ENCODE peak calls at places on chromosomes 12 and 14, in four cellular contexts. One of them, this sample, is unnamed.
A peak's percentile ranks its signal among the peaks of the same experiment; 100 is the strongest.

GRCh38 chr14:76484355-76484754 is 108.4 kb downstream of the ESRRB start:
- DNase-seq in HepG2: no peak
- DNase-seq in WTC11: peak; percentile 42
- DNase-seq in K562: no peak
- DNase-seq in this sample: no peak

GRCh38 chr12:45273717-45274271 is 57.9 kb downstream of the ANO6 start:
- DNase-seq in HepG2: peak; percentile 45
- DNase-seq in WTC11: no peak
- DNase-seq in K562: peak; percentile 83
- DNase-seq in this sample: peak; percentile 78

GRCh38 chr14:42112108-42112507 is 505.4 kb downstream of the LRFN5 start:
- DNase-seq in HepG2: no peak
- DNase-seq in WTC11: no peak
- DNase-seq in K562: no peak
- DNase-seq in this sample: no peak

GRCh38 chr12:124109760-124110159 is 136.7 kb downstream of the ZNF664 start:
- DNase-seq in HepG2: no peak
- DNase-seq in WTC11: peak; percentile 51
- DNase-seq in K562: peak; percentile 52
- DNase-seq in this sample: peak; percentile 71

GRCh38 chr14:31716208-31716607 is 155.0 kb downstream of the NUBPL start:
- DNase-seq in HepG2: no peak
- DNase-seq in WTC11: no peak
- DNase-seq in K562: no peak
- DNase-seq in this sample: no peak

GRCh38 chr12:100199347-100200136 is 1.1 kb upstream of the ACTR6 start:
- DNase-seq in HepG2: peak; percentile 73
- DNase-seq in WTC11: peak; percentile 89
- DNase-seq in K562: peak; percentile 82
- DNase-seq in this sample: peak; percentile 73

GRCh38 chr14:30389134-30389900 is 169.6 kb upstream of the G2E3 start:
- DNase-seq in HepG2: no peak
- DNase-seq in WTC11: no peak
- DNase-seq in K562: no peak
- DNase-seq in this sample: no peak

GRCh38 chr12:11108862-11109261 is 16.7 kb upstream of the TAS2R43 start:
- DNase-seq in HepG2: no peak
- DNase-seq in WTC11: no peak
- DNase-seq in K562: no peak
- DNase-seq in this sample: no peak

GRCh38 chr12:49345840-49346658 is 639 bp upstream of the DNAJC22 start:
- DNase-seq in HepG2: no peak
- DNase-seq in WTC11: peak; percentile 64
- DNase-seq in K562: no peak
- DNase-seq in this sample: no peak

GRCh38 chr14:105492051-105492965 is 1.3 kb downstream of the TEDC1 start:
- DNase-seq in HepG2: no peak
- DNase-seq in WTC11: no peak
- DNase-seq in K562: no peak
- DNase-seq in this sample: peak; percentile 20

GRCh38 chr14:59336078-59336477 is 129.1 kb downstream of the GPR135 start:
- DNase-seq in HepG2: no peak
- DNase-seq in WTC11: no peak
- DNase-seq in K562: no peak
- DNase-seq in this sample: no peak

GRCh38 chr14:33352821-33353220 is 414.1 kb downstream of the NPAS3 start:
- DNase-seq in HepG2: no peak
- DNase-seq in WTC11: no peak
- DNase-seq in K562: no peak
- DNase-seq in this sample: no peak

GRCh38 chr12:125861299-125862281 is 796.4 kb downstream of the AACS start:
- DNase-seq in HepG2: no peak
- DNase-seq in WTC11: no peak
- DNase-seq in K562: peak; percentile 29
- DNase-seq in this sample: no peak

GRCh38 chr12:94622475-94622874 is 27.9 kb downstream of the TMCC3 start:
- DNase-seq in HepG2: no peak
- DNase-seq in WTC11: no peak
- DNase-seq in K562: no peak
- DNase-seq in this sample: no peak

GRCh38 chr12:129622566-129622965 is 281.3 kb downstream of the TMEM132D start:
- DNase-seq in HepG2: no peak
- DNase-seq in WTC11: no peak
- DNase-seq in K562: peak; percentile 11
- DNase-seq in this sample: no peak

GRCh38 chr14:100406505-100407131 is 83.5 kb downstream of the SLC25A47 start:
- DNase-seq in HepG2: peak; percentile 66
- DNase-seq in WTC11: no peak
- DNase-seq in K562: peak; percentile 82
- DNase-seq in this sample: no peak

GRCh38 chr12:93714382-93714781 is 37.2 kb downstream of the CRADD start:
- DNase-seq in HepG2: no peak
- DNase-seq in WTC11: no peak
- DNase-seq in K562: no peak
- DNase-seq in this sample: peak; percentile 35

GRCh38 chr12:11650697-11651281 is 1.3 kb downstream of the ETV6 start:
- DNase-seq in HepG2: peak; percentile 31
- DNase-seq in WTC11: no peak
- DNase-seq in K562: peak; percentile 34
- DNase-seq in this sample: peak; percentile 7

GRCh38 chr14:85622106-85622505 is 92.2 kb downstream of the FLRT2 start:
- DNase-seq in HepG2: no peak
- DNase-seq in WTC11: no peak
- DNase-seq in K562: no peak
- DNase-seq in this sample: no peak

GRCh38 chr12:123059501-123059900 is 79.0 kb downstream of the ARL6IP4 start:
- DNase-seq in HepG2: no peak
- DNase-seq in WTC11: no peak
- DNase-seq in K562: no peak
- DNase-seq in this sample: no peak

GRCh38 chr12:93315907-93316622 is 61.7 kb upstream of the NUDT4 start:
- DNase-seq in HepG2: no peak
- DNase-seq in WTC11: no peak
- DNase-seq in K562: peak; percentile 91
- DNase-seq in this sample: no peak

GRCh38 chr12:62903151-62903550 is 31.8 kb downstream of the PPM1H start:
- DNase-seq in HepG2: no peak
- DNase-seq in WTC11: no peak
- DNase-seq in K562: no peak
- DNase-seq in this sample: no peak

GRCh38 chr12:47964102-47964723 is 817 bp downstream of the TMEM106C start:
- DNase-seq in HepG2: no peak
- DNase-seq in WTC11: no peak
- DNase-seq in K562: peak; percentile 20
- DNase-seq in this sample: peak; percentile 33

GRCh38 chr14:96011609-96012008 is 27.6 kb upstream of the C14orf132 start:
- DNase-seq in HepG2: no peak
- DNase-seq in WTC11: no peak
- DNase-seq in K562: no peak
- DNase-seq in this sample: no peak

GRCh38 chr14:96017882-96018281 is 21.3 kb upstream of the C14orf132 start:
- DNase-seq in HepG2: no peak
- DNase-seq in WTC11: no peak
- DNase-seq in K562: no peak
- DNase-seq in this sample: no peak

GRCh38 chr14:96011131-96011530 is 28.0 kb upstream of the C14orf132 start:
- DNase-seq in HepG2: no peak
- DNase-seq in WTC11: no peak
- DNase-seq in K562: no peak
- DNase-seq in this sample: no peak

DNA sequence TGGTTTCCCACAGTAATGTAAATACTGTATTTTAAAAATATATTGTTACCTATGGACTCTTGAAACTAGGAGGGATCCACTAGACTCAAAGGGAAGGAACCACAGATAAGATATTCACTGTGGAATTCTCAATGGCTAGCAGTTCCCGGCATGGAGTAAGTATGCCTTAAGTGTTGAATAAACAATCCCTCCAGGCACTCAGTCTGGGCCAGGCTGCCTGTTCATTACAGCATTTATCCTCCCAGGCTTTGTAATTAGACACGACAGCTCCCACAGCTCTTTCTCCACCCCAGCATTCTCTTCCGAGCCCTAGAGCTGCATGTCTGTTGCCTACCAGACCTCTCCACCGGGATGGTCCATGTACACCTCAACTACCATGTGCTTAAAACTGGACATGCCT is 22.4 kb upstream of the C14orf132 start:
- DNase-seq in HepG2: no peak
- DNase-seq in WTC11: no peak
- DNase-seq in K562: no peak
- DNase-seq in this sample: no peak
- TF ChIP-seq HMGXB4 in HepG2: no peak
- TF ChIP-seq HMGXB4 in WTC11: no peak
- TF ChIP-seq HMGXB4 in K562: no peak
- TF ChIP-seq HMGXB4 in this sample: no peak

DNA sequence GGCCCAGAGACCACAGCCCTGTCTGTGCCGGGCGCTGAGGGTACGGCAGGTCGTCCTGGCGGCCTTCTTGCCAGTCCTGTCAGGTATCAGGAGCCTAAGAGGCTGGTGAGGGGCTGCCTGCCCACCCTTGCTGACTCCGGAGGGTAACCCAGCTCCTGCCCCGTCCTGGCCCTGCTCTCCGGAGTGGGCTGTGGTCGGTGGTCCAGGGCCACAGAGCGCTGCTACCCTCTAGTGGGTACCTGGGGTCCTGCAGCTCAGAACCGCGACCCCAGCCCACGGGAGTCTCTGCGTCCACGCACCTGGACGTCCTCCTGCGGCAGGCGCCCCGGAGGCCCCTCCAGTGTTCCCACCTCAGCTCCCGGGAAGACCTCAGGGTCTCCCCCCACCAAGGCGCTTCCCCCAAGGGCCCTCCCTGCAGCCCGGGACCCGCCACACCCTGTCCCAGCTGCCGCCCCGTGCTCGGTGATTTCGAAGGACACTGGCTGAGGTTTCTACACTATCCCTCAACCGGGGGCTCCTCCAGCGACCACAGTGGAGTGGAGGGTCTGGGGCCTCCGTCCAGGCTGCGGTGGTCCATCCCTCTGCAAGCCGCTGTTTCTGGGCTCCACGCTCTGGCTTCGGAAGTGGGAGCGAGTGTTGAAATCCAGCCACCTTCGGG is 75.9 kb upstream of the FBRSL1 start:
- DNase-seq in HepG2: no peak
- DNase-seq in WTC11: peak; percentile 71
- DNase-seq in K562: no peak
- DNase-seq in this sample: no peak
- TF ChIP-seq HMGXB4 in HepG2: no peak
- TF ChIP-seq HMGXB4 in WTC11: peak; percentile 30
- TF ChIP-seq HMGXB4 in K562: no peak
- TF ChIP-seq HMGXB4 in this sample: no peak

DNA sequence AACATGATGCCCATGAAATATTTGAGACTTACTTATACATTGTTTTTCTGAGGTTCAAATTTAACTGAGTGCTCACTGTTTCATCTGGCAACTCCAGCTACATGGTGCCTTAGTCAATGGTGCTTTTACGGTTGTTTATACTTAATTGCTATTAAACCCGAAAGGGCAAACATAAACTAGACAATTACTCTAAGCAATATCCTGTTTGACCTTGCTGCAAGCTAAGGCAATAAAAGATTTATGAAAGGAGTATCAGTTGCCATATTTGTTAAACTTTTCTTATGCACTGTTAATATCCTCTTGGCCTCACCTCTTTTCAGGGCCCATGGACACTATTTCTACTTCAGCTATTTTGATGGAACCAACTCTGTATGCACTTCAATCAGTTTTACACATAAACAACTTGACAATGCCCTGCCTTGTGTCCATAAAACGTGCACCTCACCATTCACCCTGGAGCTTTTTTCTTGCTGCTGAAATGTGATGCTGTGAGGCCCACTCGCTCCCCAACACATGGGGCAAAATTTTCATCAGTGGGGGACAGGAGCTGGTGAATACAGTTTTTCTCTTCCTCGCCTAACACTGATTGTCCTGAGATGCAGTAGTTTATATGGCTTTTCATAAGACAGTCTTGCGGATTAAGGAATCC is 64.1 kb upstream of the HIF1A start:
- DNase-seq in HepG2: no peak
- DNase-seq in WTC11: no peak
- DNase-seq in K562: no peak
- DNase-seq in this sample: no peak
- TF ChIP-seq HMGXB4 in HepG2: no peak
- TF ChIP-seq HMGXB4 in WTC11: no peak
- TF ChIP-seq HMGXB4 in K562: no peak
- TF ChIP-seq HMGXB4 in this sample: no peak

DNA sequence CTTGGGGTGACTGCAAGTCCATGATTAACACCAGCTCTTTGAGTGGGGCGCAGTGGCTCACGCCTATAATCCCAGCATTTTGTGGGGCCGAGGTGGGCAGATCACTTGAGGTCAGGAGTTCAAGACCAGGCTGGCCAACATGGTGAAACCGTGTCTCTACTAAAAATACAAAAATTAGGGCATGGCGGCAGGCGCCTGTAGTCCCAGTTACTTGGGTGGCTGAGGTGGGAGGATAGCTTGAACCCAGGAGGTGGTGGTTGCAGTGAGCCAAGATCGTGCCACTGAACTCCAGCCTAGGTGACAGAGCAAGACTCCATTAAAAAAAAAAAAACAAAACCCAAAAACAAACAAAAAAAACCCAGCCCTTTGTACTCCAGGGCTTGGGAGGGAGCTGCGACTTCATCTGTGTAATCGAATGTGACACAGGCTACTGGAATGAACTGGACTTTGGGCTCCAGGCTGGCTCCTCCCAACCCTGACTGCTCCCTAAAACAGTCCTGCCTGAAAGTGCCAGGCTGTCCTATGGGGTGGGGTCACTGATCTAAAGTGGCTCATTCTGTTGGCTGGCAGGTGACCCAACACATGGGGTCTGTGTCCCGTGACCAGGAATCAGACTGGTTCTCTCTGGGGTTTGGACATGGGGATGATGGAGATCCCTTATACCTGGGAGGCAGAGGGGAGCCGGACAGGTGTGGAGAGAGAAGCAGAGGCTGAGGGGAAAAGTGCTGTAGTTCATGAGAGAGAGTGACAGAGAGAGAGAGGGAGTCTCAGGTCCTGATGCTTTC is 9.3 kb upstream of the C12orf43 start:
- DNase-seq in HepG2: peak; percentile 97
- DNase-seq in WTC11: no peak
- DNase-seq in K562: no peak
- DNase-seq in this sample: peak; percentile 69
- TF ChIP-seq HMGXB4 in HepG2: no peak
- TF ChIP-seq HMGXB4 in WTC11: no peak
- TF ChIP-seq HMGXB4 in K562: no peak
- TF ChIP-seq HMGXB4 in this sample: no peak

GRCh38 chr14:81247271-81247766 is 26.6 kb upstream of the GTF2A1 start:
- DNase-seq in HepG2: no peak
- DNase-seq in WTC11: no peak
- DNase-seq in K562: no peak
- DNase-seq in this sample: no peak
- TF ChIP-seq HMGXB4 in HepG2: no peak
- TF ChIP-seq HMGXB4 in WTC11: no peak
- TF ChIP-seq HMGXB4 in K562: no peak
- TF ChIP-seq HMGXB4 in this sample: no peak